ENCODE peak calls at places on chromosomes 6 and 20, in ten cellular contexts. P is progenitor cell of endocrine pancreas, V is neural crest cell, Q is AG04450, S is foreskin fibroblast, F is omental fat pad, Y is MM.1S, C is HFF-Myc, R is lung, A is mesothelial cell of epicardium. W is an unnamed sample.

GRCh38 chr6:25963426-25964123 is 973 bp downstream of the TRIM38 start:
- DNase-seq in P (no peak), V (no peak), Q (no peak), S (peak), F (no peak), Y (no peak), C (no peak), R (no peak), A (no peak), W (no peak)

GRCh38 chr6:52546678-52547077 is 30.2 kb downstream of the TRAM2 start:
- DNase-seq in P (no peak), V (no peak), Q (no peak), S (no peak), F (no peak), Y (peak), C (no peak), R (no peak), A (no peak), W (no peak)

GRCh38 chr6:123306334-123306733 is 310.3 kb downstream of the CLVS2 start:
- DNase-seq in P (no peak), V (no peak), Q (no peak), S (no peak), F (no peak), Y (no peak), C (no peak), R (no peak), A (no peak), W (no peak)

GRCh38 chr6:30424549-30424948 is 64.8 kb upstream of the HLA-E start:
- DNase-seq in P (no peak), V (no peak), Q (no peak), S (no peak), F (no peak), Y (no peak), C (no peak), R (no peak), A (no peak), W (no peak)

GRCh38 chr6:163355471-163355991 is 59.0 kb upstream of the QKI start:
- DNase-seq in P (no peak), V (no peak), Q (no peak), S (peak), F (no peak), Y (no peak), C (peak), R (peak), A (no peak), W (no peak)

GRCh38 chr6:89291256-89291819 is 23.8 kb downstream of the GABRR2 start:
- DNase-seq in P (no peak), V (no peak), Q (no peak), S (no peak), F (no peak), Y (no peak), C (no peak), R (no peak), A (no peak), W (peak)

GRCh38 chr6:91299544-91300491 is 712.9 kb upstream of the MAP3K7 start:
- DNase-seq in P (no peak), V (no peak), Q (peak), S (no peak), F (no peak), Y (no peak), C (no peak), R (no peak), A (no peak), W (peak)

GRCh38 chr20:21808863-21809664 is 103.6 kb downstream of the PAX1 start:
- DNase-seq in P (peak), V (peak), Q (no peak), S (no peak), F (peak), Y (peak), C (no peak), R (no peak), A (peak), W (no peak)

GRCh38 chr20:37669062-37669772 is 24.6 kb upstream of the CTNNBL1 start:
- DNase-seq in P (no peak), V (no peak), Q (no peak), S (no peak), F (no peak), Y (no peak), C (peak), R (no peak), A (no peak), W (no peak)

GRCh38 chr6:112372213-112372806 is 25.2 kb downstream of the RFPL4B start:
- DNase-seq in P (no peak), V (no peak), Q (peak), S (no peak), F (no peak), Y (peak), C (peak), R (no peak), A (no peak), W (no peak)

GRCh38 chr6:108559097-108559883 is 1.4 kb upstream of the FOXO3 start:
- DNase-seq in P (peak), V (peak), Q (no peak), S (peak), F (peak), Y (peak), C (no peak), R (peak), A (peak), W (peak)

DNA sequence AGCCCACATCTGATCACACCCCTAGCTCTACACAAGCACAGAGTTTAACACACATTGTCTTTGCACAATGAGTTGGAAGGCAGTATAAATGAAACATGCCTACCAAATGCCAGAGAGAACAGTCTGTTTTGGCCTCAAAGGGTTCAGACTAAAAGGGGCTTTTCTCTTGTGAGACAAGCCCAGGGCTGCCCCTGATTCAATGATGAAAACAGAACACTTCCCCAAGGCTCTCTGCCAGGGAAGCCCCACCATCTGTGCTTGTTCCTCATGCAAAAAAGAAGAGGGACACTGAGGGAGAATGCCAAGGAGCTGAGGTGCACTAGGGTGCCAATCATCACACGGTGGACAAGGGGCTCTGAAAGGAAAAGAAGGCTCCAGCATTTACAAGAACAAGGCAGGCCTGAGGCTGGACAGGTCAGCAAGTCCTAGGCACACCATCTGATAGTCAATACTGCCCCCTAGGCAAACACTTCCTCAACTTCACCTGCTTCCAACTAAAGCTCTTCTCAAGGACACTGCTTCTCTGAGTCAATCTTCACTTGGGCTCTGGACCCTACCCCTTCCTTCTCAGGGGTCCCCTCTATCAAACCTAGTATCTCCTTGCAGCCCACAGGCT is 37.5 kb upstream of the SLC4A11 start:
- DNase-seq in P (no peak), V (no peak), Q (no peak), S (no peak), F (no peak), Y (peak), C (peak), R (no peak), A (no peak), W (no peak)
- TF ChIP-seq CTCF in P (peak), V (peak), Q (peak), S (no peak), F (no peak), Y (peak), C (peak), R (no peak), A (no peak), W (no peak)

DNA sequence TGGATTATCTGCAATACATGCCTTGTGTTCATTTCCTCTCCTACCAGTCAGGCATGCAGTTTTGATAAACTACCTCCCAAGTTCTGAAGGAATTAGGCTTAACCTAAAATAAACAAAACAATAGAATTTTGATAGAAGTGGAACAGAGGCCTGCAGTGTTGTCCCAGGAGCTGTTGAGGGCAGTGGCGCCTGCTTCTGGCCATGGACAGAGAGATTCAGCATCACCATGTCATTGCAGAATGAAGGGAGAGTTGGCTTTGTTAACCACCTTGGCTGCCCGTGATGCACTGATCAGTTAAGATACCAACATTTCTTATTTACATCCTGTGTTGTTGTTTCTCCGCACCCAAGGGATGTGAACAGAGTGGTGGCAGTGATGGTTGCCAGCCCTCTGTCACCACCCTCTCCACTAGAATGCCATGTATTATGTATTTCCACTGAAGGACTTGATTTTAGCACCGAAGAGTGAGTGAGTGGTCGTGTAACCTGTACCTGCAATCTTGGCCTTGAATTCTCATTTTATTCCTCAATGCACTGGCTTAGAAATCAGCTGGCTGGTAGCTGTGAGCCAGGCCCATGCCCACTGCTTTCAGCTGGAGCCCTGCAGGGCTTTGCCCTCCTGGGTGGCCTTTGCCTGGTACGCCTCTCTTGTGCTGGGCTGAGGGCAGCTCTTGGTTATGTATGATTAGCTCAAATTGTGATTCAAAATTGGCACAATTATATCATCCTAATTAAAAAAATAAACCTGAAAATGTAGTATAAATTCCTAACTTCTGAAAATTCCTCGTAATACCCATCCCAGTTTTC is 56.5 kb downstream of the SHLD1 start:
- DNase-seq in P (no peak), V (no peak), Q (no peak), S (no peak), F (no peak), Y (no peak), C (no peak), R (no peak), A (no peak), W (peak)
- TF ChIP-seq CTCF in P (no peak), V (no peak), Q (no peak), S (no peak), F (no peak), Y (no peak), C (peak), R (no peak), A (no peak), W (no peak)

GRCh38 chr20:49320460-49320859 is 42.6 kb upstream of the ZNFX1 start:
- DNase-seq in P (no peak), V (no peak), Q (no peak), S (no peak), F (no peak), Y (no peak), C (no peak), R (no peak), A (no peak), W (no peak)
- TF ChIP-seq CTCF in P (peak), V (peak), Q (peak), S (peak), F (no peak), Y (peak), C (no peak), R (no peak), A (no peak), W (peak)

GRCh38 chr6:31712296-31712695 is 2.9 kb upstream of the LY6G6D start:
- DNase-seq in P (no peak), V (no peak), Q (no peak), S (no peak), F (no peak), Y (no peak), C (no peak), R (no peak), A (no peak), W (no peak)
- TF ChIP-seq CTCF in P (no peak), V (no peak), Q (no peak), S (no peak), F (no peak), Y (peak), C (peak), R (no peak), A (no peak), W (no peak)

DNA sequence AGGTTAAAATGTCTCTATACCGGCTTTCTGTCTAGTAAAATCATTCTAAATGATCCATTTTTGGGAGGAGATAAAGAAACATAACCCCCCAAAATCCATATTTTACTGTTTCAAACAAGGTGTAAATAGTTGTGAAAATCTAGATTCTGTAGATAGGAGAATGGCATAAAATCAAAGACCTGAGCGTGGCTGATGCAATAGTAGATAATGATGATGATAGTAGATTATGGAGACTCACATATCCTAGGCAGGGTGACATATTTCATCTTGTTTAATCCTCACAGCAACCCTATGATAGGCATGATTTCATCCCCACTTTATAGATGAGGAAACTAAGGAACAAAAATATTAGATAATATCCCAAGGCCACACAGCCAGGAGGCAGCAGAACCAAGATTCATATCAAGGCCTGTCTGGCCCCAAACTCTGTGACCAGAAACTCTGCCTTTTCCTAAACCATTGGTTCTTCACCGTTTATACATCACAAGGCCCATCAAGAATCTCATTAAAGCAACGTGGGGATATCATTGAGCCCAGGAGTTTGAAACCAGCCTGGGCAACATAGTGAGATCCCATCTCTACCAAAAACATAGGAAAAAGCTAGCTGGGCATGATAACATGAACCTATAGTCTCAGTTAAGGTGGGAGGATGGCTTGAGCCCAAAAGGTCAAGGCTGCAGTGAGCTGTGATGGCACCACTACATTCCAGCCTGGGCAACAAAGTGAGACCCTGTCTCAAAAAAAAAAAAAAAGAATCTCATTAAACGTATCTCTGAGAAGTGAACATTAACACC is 55.6 kb downstream of the BPIFB1 start:
- DNase-seq in P (no peak), V (no peak), Q (no peak), S (no peak), F (no peak), Y (no peak), C (no peak), R (no peak), A (no peak), W (no peak)
- TF ChIP-seq CTCF in P (no peak), V (no peak), Q (no peak), S (no peak), F (no peak), Y (no peak), C (no peak), R (no peak), A (no peak), W (no peak)

GRCh38 chr20:57908691-57909090 is 198.9 kb upstream of the PMEPA1 start:
- DNase-seq in P (no peak), V (no peak), Q (no peak), S (no peak), F (no peak), Y (no peak), C (no peak), R (no peak), A (no peak), W (no peak)
- TF ChIP-seq CTCF in P (no peak), V (no peak), Q (no peak), S (no peak), F (no peak), Y (no peak), C (no peak), R (no peak), A (no peak), W (no peak)